ENCODE peak calls at places on chromosomes 12 and 14, in six cellular contexts. One of them, this sample, is unnamed.

GRCh38 chr12:50825372-50825838 is 17.3 kb upstream of the TMPRSS12 start:
- DNase-seq in colonic mucosa: no peak
- DNase-seq in NCI-H774: peak; percentile 47
- DNase-seq in stimulated activated CD4-positive, alpha-beta T cell treated with anti-CD3 and anti-CD28 coated beads, Interleukin-1b, Interleukin-23, amount 100 ng/mL, for 48 hours: no peak
- DNase-seq in fibroblast of mammary gland: peak; percentile 82
- DNase-seq in left cardiac atrium: no peak
- DNase-seq in this sample: peak; percentile 46

GRCh38 chr12:49274396-49275069 is 9.7 kb downstream of the TUBA1C start:
- DNase-seq in colonic mucosa: no peak
- DNase-seq in NCI-H774: no peak
- DNase-seq in stimulated activated CD4-positive, alpha-beta T cell treated with anti-CD3 and anti-CD28 coated beads, Interleukin-1b, Interleukin-23, amount 100 ng/mL, for 48 hours: no peak
- DNase-seq in fibroblast of mammary gland: peak; percentile 18
- DNase-seq in left cardiac atrium: no peak
- DNase-seq in this sample: no peak

GRCh38 chr12:114476159-114476558 is 70.2 kb upstream of the TBX5 start:
- DNase-seq in colonic mucosa: no peak
- DNase-seq in NCI-H774: no peak
- DNase-seq in stimulated activated CD4-positive, alpha-beta T cell treated with anti-CD3 and anti-CD28 coated beads, Interleukin-1b, Interleukin-23, amount 100 ng/mL, for 48 hours: no peak
- DNase-seq in fibroblast of mammary gland: peak; percentile 62
- DNase-seq in left cardiac atrium: no peak
- DNase-seq in this sample: no peak

GRCh38 chr12:51766067-51766466 is 82.5 kb downstream of the FIGNL2 start:
- DNase-seq in colonic mucosa: no peak
- DNase-seq in NCI-H774: no peak
- DNase-seq in stimulated activated CD4-positive, alpha-beta T cell treated with anti-CD3 and anti-CD28 coated beads, Interleukin-1b, Interleukin-23, amount 100 ng/mL, for 48 hours: no peak
- DNase-seq in fibroblast of mammary gland: no peak
- DNase-seq in left cardiac atrium: no peak
- DNase-seq in this sample: no peak

GRCh38 chr12:105289114-105289904 is 41.2 kb upstream of the C12orf75 start:
- DNase-seq in colonic mucosa: no peak
- DNase-seq in NCI-H774: no peak
- DNase-seq in stimulated activated CD4-positive, alpha-beta T cell treated with anti-CD3 and anti-CD28 coated beads, Interleukin-1b, Interleukin-23, amount 100 ng/mL, for 48 hours: no peak
- DNase-seq in fibroblast of mammary gland: peak; percentile 60
- DNase-seq in left cardiac atrium: no peak
- DNase-seq in this sample: no peak

GRCh38 chr14:100616854-100617714 is 29.9 kb upstream of the BEGAIN start:
- DNase-seq in colonic mucosa: no peak
- DNase-seq in NCI-H774: no peak
- DNase-seq in stimulated activated CD4-positive, alpha-beta T cell treated with anti-CD3 and anti-CD28 coated beads, Interleukin-1b, Interleukin-23, amount 100 ng/mL, for 48 hours: no peak
- DNase-seq in fibroblast of mammary gland: no peak
- DNase-seq in left cardiac atrium: no peak
- DNase-seq in this sample: no peak

GRCh38 chr14:61527325-61528100 is 167.8 kb upstream of the HIF1A start:
- DNase-seq in colonic mucosa: no peak
- DNase-seq in NCI-H774: no peak
- DNase-seq in stimulated activated CD4-positive, alpha-beta T cell treated with anti-CD3 and anti-CD28 coated beads, Interleukin-1b, Interleukin-23, amount 100 ng/mL, for 48 hours: no peak
- DNase-seq in fibroblast of mammary gland: peak; percentile 86
- DNase-seq in left cardiac atrium: no peak
- DNase-seq in this sample: no peak

GRCh38 chr12:99043319-99043914 is 398.3 kb downstream of the APAF1 start:
- DNase-seq in colonic mucosa: peak; percentile 50
- DNase-seq in NCI-H774: peak; percentile 48
- DNase-seq in stimulated activated CD4-positive, alpha-beta T cell treated with anti-CD3 and anti-CD28 coated beads, Interleukin-1b, Interleukin-23, amount 100 ng/mL, for 48 hours: peak; percentile 34
- DNase-seq in fibroblast of mammary gland: peak; percentile 68
- DNase-seq in left cardiac atrium: peak; percentile 67
- DNase-seq in this sample: peak; percentile 33

GRCh38 chr12:42442328-42442759 is 116.4 kb downstream of the PPHLN1 start:
- DNase-seq in colonic mucosa: no peak
- DNase-seq in NCI-H774: no peak
- DNase-seq in stimulated activated CD4-positive, alpha-beta T cell treated with anti-CD3 and anti-CD28 coated beads, Interleukin-1b, Interleukin-23, amount 100 ng/mL, for 48 hours: no peak
- DNase-seq in fibroblast of mammary gland: no peak
- DNase-seq in left cardiac atrium: no peak
- DNase-seq in this sample: no peak

GRCh38 chr12:114774181-114774580 is 90.2 kb upstream of the TBX3 start:
- DNase-seq in colonic mucosa: no peak
- DNase-seq in NCI-H774: no peak
- DNase-seq in stimulated activated CD4-positive, alpha-beta T cell treated with anti-CD3 and anti-CD28 coated beads, Interleukin-1b, Interleukin-23, amount 100 ng/mL, for 48 hours: no peak
- DNase-seq in fibroblast of mammary gland: peak; percentile 7
- DNase-seq in left cardiac atrium: no peak
- DNase-seq in this sample: no peak

GRCh38 chr12:14769462-14769836 is 33.8 kb downstream of the WBP11 start:
- DNase-seq in colonic mucosa: peak; percentile 62
- DNase-seq in NCI-H774: no peak
- DNase-seq in stimulated activated CD4-positive, alpha-beta T cell treated with anti-CD3 and anti-CD28 coated beads, Interleukin-1b, Interleukin-23, amount 100 ng/mL, for 48 hours: no peak
- DNase-seq in fibroblast of mammary gland: peak; percentile 23
- DNase-seq in left cardiac atrium: peak; percentile 38
- DNase-seq in this sample: peak; percentile 64

GRCh38 chr12:102281231-102281630 is 83.6 kb upstream of the PMCH start:
- DNase-seq in colonic mucosa: no peak
- DNase-seq in NCI-H774: no peak
- DNase-seq in stimulated activated CD4-positive, alpha-beta T cell treated with anti-CD3 and anti-CD28 coated beads, Interleukin-1b, Interleukin-23, amount 100 ng/mL, for 48 hours: no peak
- DNase-seq in fibroblast of mammary gland: no peak
- DNase-seq in left cardiac atrium: no peak
- DNase-seq in this sample: no peak

GRCh38 chr12:16884056-16884455 is 278.1 kb upstream of the LMO3 start:
- DNase-seq in colonic mucosa: no peak
- DNase-seq in NCI-H774: no peak
- DNase-seq in stimulated activated CD4-positive, alpha-beta T cell treated with anti-CD3 and anti-CD28 coated beads, Interleukin-1b, Interleukin-23, amount 100 ng/mL, for 48 hours: no peak
- DNase-seq in fibroblast of mammary gland: peak; percentile 0
- DNase-seq in left cardiac atrium: no peak
- DNase-seq in this sample: no peak

GRCh38 chr14:59919582-59920377 is at the start of gene LRRC9:
- DNase-seq in colonic mucosa: peak; percentile 44
- DNase-seq in NCI-H774: peak; percentile 67
- DNase-seq in stimulated activated CD4-positive, alpha-beta T cell treated with anti-CD3 and anti-CD28 coated beads, Interleukin-1b, Interleukin-23, amount 100 ng/mL, for 48 hours: peak; percentile 1
- DNase-seq in fibroblast of mammary gland: no peak
- DNase-seq in left cardiac atrium: peak; percentile 35
- DNase-seq in this sample: peak; percentile 90

GRCh38 chr12:106296179-106296877 is 6.2 kb upstream of the TCP11L2 start:
- DNase-seq in colonic mucosa: no peak
- DNase-seq in NCI-H774: no peak
- DNase-seq in stimulated activated CD4-positive, alpha-beta T cell treated with anti-CD3 and anti-CD28 coated beads, Interleukin-1b, Interleukin-23, amount 100 ng/mL, for 48 hours: no peak
- DNase-seq in fibroblast of mammary gland: peak; percentile 75
- DNase-seq in left cardiac atrium: no peak
- DNase-seq in this sample: no peak

GRCh38 chr12:59874781-59875180 is 279.0 kb downstream of the SLC16A7 start:
- DNase-seq in colonic mucosa: no peak
- DNase-seq in NCI-H774: no peak
- DNase-seq in stimulated activated CD4-positive, alpha-beta T cell treated with anti-CD3 and anti-CD28 coated beads, Interleukin-1b, Interleukin-23, amount 100 ng/mL, for 48 hours: no peak
- DNase-seq in fibroblast of mammary gland: no peak
- DNase-seq in left cardiac atrium: no peak
- DNase-seq in this sample: no peak

GRCh38 chr14:64654072-64654899 is 49.9 kb upstream of the PLEKHG3 start:
- DNase-seq in colonic mucosa: no peak
- DNase-seq in NCI-H774: peak; percentile 12
- DNase-seq in stimulated activated CD4-positive, alpha-beta T cell treated with anti-CD3 and anti-CD28 coated beads, Interleukin-1b, Interleukin-23, amount 100 ng/mL, for 48 hours: no peak
- DNase-seq in fibroblast of mammary gland: peak; percentile 95
- DNase-seq in left cardiac atrium: no peak
- DNase-seq in this sample: peak; percentile 63

GRCh38 chr12:115763982-115764621 is 513.4 kb downstream of the MED13L start:
- DNase-seq in colonic mucosa: no peak
- DNase-seq in NCI-H774: peak; percentile 9
- DNase-seq in stimulated activated CD4-positive, alpha-beta T cell treated with anti-CD3 and anti-CD28 coated beads, Interleukin-1b, Interleukin-23, amount 100 ng/mL, for 48 hours: no peak
- DNase-seq in fibroblast of mammary gland: no peak
- DNase-seq in left cardiac atrium: no peak
- DNase-seq in this sample: no peak

GRCh38 chr14:71022015-71022919 is 115.0 kb downstream of the PCNX1 start:
- DNase-seq in colonic mucosa: no peak
- DNase-seq in NCI-H774: no peak
- DNase-seq in stimulated activated CD4-positive, alpha-beta T cell treated with anti-CD3 and anti-CD28 coated beads, Interleukin-1b, Interleukin-23, amount 100 ng/mL, for 48 hours: no peak
- DNase-seq in fibroblast of mammary gland: no peak
- DNase-seq in left cardiac atrium: no peak
- DNase-seq in this sample: no peak